ENCODE peak calls at places on chromosomes 2 and 18, in four cellular contexts. Y is vagina, W is Peyer's patch, N is uterus. Z is an unnamed sample. For H3K4me1 and H3K36me3, the result is how much of the 10 kb centered on the place peaks cover.

GRCh38 chr2:20539776-20540586 is 93.1 kb downstream of the RHOB start:
- DNase-seq in Y (no peak), N (no peak), W (no peak), Z (no peak)

GRCh38 chr2:10404324-10405143 is 43.6 kb downstream of the ODC1 start:
- DNase-seq in Y (no peak), N (no peak), W (no peak), Z (peak)

GRCh38 chr2:30078521-30078920 is 68.3 kb upstream of the YPEL5 start:
- DNase-seq in N (no peak), Y (no peak), W (no peak), Z (no peak)

GRCh38 chr2:202133556-202134245 is 60.6 kb downstream of the KIAA2012 start:
- DNase-seq in N (no peak), Y (no peak), W (no peak), Z (no peak)

GRCh38 chr2:218865396-218865795 is 5.8 kb downstream of the WNT6 start:
- DNase-seq in N (no peak), W (no peak), Y (no peak), Z (no peak)

GRCh38 chr2:118847447-118848172 is at the start of gene EN1:
- DNase-seq in N (no peak), Y (no peak), W (peak), Z (no peak)

GRCh38 chr18:76494181-76494540 is 881 bp downstream of the ZNF516 start:
- DNase-seq in W (no peak), N (peak), Y (no peak), Z (no peak)

GRCh38 chr2:195304310-195304709 is 352.7 kb upstream of the SLC39A10 start:
- DNase-seq in Y (no peak), N (no peak), W (no peak), Z (no peak)

GRCh38 chr18:54717673-54718435 is 110.4 kb upstream of the RAB27B start:
- DNase-seq in Y (no peak), W (peak), N (no peak), Z (no peak)

GRCh38 chr18:66271927-66272326 is 332.0 kb downstream of the CDH19 start:
- DNase-seq in Y (no peak), W (no peak), N (no peak), Z (no peak)

GRCh38 chr2:242060212-242060835 is 190.8 kb downstream of the RTP5 start:
- DNase-seq in Y (no peak), W (peak), N (no peak), Z (no peak)

GRCh38 chr2:237164474-237165047 is 78.9 kb downstream of the COPS8 start:
- DNase-seq in Y (no peak), W (no peak), N (no peak), Z (no peak)

GRCh38 chr2:17590342-17590911 is 49.9 kb downstream of the VSNL1 start:
- DNase-seq in W (no peak), N (no peak), Y (no peak), Z (peak)

GRCh38 chr18:47944972-47945843 is 14.7 kb upstream of the SMAD2 start:
- DNase-seq in N (no peak), W (no peak), Y (no peak), Z (no peak)

DNA sequence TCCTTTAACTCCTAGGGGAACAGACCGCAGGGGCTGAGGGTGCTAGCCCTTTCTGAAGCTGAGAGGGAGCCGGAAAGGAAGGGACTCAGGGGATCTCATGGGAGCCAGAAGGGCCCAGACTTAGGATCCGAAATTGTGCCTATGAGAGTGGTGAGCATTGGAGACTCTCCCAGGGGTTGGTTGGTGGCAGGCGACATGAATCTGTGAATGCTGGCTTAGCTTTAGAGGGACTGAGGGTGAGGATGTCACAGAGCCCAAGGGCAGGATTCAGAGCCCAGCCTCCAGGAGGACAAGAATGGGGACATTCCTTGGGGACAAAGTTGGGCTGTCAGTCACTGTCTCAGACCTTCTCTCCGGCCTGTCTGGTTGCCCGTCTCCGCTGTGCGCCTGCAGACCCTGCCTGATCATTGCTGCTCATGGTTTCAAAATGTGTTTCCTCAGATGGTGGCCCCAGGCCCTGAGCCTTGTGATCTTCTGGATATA is 17.5 kb downstream of the GNLY start:
- DNase-seq in N (no peak), Y (peak), W (no peak), Z (no peak)
- H3K4me1 ChIP-seq in N (under half), Y (under half), W (under half), Z (under half)

GRCh38 chr2:43224571-43225092 is 1.8 kb downstream of the ZFP36L2 start:
- DNase-seq in Y (no peak), N (no peak), W (peak), Z (no peak)

GRCh38 chr2:43225093-43225787 is 1.2 kb downstream of the ZFP36L2 start:
- DNase-seq in W (peak), Y (no peak), N (peak), Z (peak)

GRCh38 chr2:43226955-43227829 is 786 bp upstream of the ZFP36L2 start:
- DNase-seq in N (peak), W (peak), Y (no peak), Z (peak)

GRCh38 chr2:43226558-43226954 is at the start of gene ZFP36L2:
- DNase-seq in W (peak), N (peak), Y (no peak), Z (peak)

DNA sequence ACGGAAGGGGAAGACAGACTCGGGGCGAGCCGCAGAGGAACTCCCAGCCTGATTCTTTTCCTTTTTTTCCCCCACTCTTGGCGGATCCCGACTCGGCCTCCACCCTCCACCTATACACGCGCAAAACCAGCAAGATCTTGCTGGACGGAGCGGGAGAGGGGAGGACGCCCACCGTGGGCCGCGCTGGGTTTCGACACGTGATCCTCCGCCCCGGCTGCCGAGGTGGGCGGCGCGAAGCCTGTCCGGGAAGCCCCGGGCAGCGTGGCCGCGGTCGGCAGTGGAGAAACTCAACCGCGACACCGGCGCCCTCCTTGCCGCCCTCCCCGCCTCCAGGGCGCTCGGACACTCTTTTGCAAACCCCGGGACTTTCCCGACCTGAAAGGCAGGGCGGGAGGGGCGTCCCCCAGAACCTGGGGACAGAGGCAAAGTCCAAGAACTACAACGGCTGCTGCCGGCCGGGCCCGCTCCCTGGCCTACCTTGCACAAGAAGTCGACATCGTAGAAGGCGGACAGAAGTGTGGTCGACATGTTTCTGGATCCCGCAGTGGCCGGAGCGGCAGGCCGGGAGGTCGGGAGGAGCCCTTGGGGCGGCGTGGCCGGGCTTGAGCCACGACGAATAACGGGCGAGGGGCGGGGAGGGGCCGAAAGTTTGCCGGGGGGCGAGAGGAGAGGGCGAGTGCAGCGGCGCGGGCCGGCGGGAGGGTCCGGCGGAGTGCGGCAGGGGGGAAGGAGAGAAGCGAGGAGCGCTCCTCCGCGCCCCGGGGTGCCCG is 433 bp downstream of the ZFP36L2 start:
- DNase-seq in W (peak), Y (no peak), N (peak), Z (peak)
- TF ChIP-seq POLR2A in W (no peak), Y (no peak), N (no peak), Z (peak)

GRCh38 chr2:206023183-206023582 is 62.8 kb downstream of the INO80D start:
- DNase-seq in W (no peak), Y (no peak), N (no peak), Z (no peak)

GRCh38 chr2:206020151-206020550 is 65.8 kb downstream of the INO80D start:
- DNase-seq in N (no peak), W (no peak), Y (no peak), Z (no peak)
- H3K36me3 ChIP-seq in N (under half), W (under half), Y (under half), Z (under half)

GRCh38 chr2:207405150-207405549 is 124.6 kb upstream of the CREB1 start:
- DNase-seq in Y (no peak), W (no peak), N (no peak), Z (no peak)
- H3K4me1 ChIP-seq in Y (under half), W (under half), N (under half), Z (under half)